ENCODE peak calls at places on chromosomes 1 and 21, in nine cellular contexts. Y is stimulated activated CD8-positive, alpha-beta memory T cell treated with anti-CD3 and anti-CD28 coated beads, Interleukin-4, amount 100 ng/mL, for 48 hours; I is transverse colon; Z is endothelial cell of umbilical vein; R is germinal center; P is GM12865; W is AG08395; S is Ammon's horn; O is NCI-H460. M is an unnamed sample.

GRCh38 chr1:180800945-180801344 is 111.8 kb upstream of the KIAA1614 start:
- DNase-seq in Y (no peak), I (no peak), Z (no peak), R (no peak), P (no peak), W (no peak), S (no peak), O (no peak), M (no peak)

GRCh38 chr1:112508242-112509004 is at the start of gene WNT2B:
- DNase-seq in Y (peak; percentile 64), I (peak; percentile 49), Z (peak; percentile 12), R (peak; percentile 67), P (peak; percentile 39), W (no peak), S (peak; percentile 41), O (no peak), M (no peak)

GRCh38 chr1:94792473-94792875 is 27.7 kb upstream of the SLC44A3 start:
- DNase-seq in Y (no peak), I (peak; percentile 20), Z (no peak), R (peak; percentile 46), P (peak; percentile 61), W (peak; percentile 33), S (peak; percentile 29), O (peak; percentile 1), M (no peak)

GRCh38 chr1:66271904-66272254 is 262.1 kb upstream of the SGIP1 start:
- DNase-seq in Y (no peak), I (peak; percentile 35), Z (no peak), R (no peak), P (no peak), W (peak; percentile 65), S (peak; percentile 81), O (peak; percentile 85), M (no peak)

GRCh38 chr1:41657679-41658078 is 173.2 kb upstream of the EDN2 start:
- DNase-seq in Y (no peak), I (no peak), Z (no peak), R (no peak), P (no peak), W (no peak), S (no peak), O (no peak), M (no peak)

GRCh38 chr1:9350011-9350907 is 57.6 kb downstream of the SPSB1 start:
- DNase-seq in Y (no peak), I (no peak), Z (no peak), R (no peak), P (no peak), W (peak; percentile 81), S (no peak), O (no peak), M (no peak)

GRCh38 chr21:15063081-15063820 is 1.5 kb downstream of the NRIP1 start:
- DNase-seq in Y (peak; percentile 39), I (no peak), Z (peak; percentile 47), R (no peak), P (no peak), W (no peak), S (no peak), O (no peak), M (no peak)

GRCh38 chr21:26297856-26298255 is 127.3 kb upstream of the APP start:
- DNase-seq in Y (no peak), I (no peak), Z (no peak), R (no peak), P (no peak), W (peak; percentile 2), S (no peak), O (no peak), M (no peak)

GRCh38 chr1:44714944-44715571 is 15.9 kb downstream of the RNU5D-1 start:
- DNase-seq in Y (peak; percentile 72), I (peak; percentile 75), Z (peak; percentile 73), R (peak; percentile 81), P (peak; percentile 89), W (peak; percentile 88), S (peak; percentile 89), O (peak; percentile 53), M (peak; percentile 71)

GRCh38 chr1:83883979-83884378 is 115.0 kb downstream of the TTLL7 start:
- DNase-seq in Y (no peak), I (no peak), Z (no peak), R (no peak), P (no peak), W (no peak), S (no peak), O (no peak), M (no peak)

M was measured in Panc1.